ENCODE peak calls at places on chromosome 12, in ten cellular contexts. G, Z, M, T, W, L, E, F, V and S are unnamed samples. For H3K4me1, the result is how much of the 10 kb centered on the place peaks cover.

GRCh38 chr12:15522574-15523187 is 200.4 kb downstream of the PTPRO start:
- DNase-seq in G (no peak), Z (no peak), M (no peak), T (no peak), W (no peak), L (no peak), E (peak), F (no peak), V (no peak), S (no peak)

GRCh38 chr12:31322651-31323248 is 3.2 kb downstream of the SINHCAF start:
- DNase-seq in G (no peak), Z (no peak), M (no peak), T (no peak), W (no peak), L (no peak), E (peak), F (no peak), V (no peak), S (no peak)

GRCh38 chr12:20646239-20646827 is 48.8 kb upstream of the SLCO1C1 start:
- DNase-seq in G (no peak), Z (no peak), M (no peak), T (no peak), W (no peak), L (no peak), E (peak), F (no peak), V (peak), S (no peak)

GRCh38 chr12:24738436-24738835 is 210.5 kb downstream of the BCAT1 start:
- DNase-seq in G (no peak), Z (no peak), M (no peak), T (no peak), W (no peak), L (no peak), E (no peak), F (no peak), V (no peak), S (no peak)

GRCh38 chr12:72267974-72268373 is 4.2 kb upstream of the TRHDE start:
- DNase-seq in G (no peak), Z (no peak), M (no peak), T (no peak), W (no peak), L (no peak), E (peak), F (no peak), V (no peak), S (no peak)

GRCh38 chr12:67826148-67826547 is 163.1 kb upstream of the IFNG-AS1 start:
- DNase-seq in G (no peak), Z (no peak), M (no peak), T (no peak), W (no peak), L (no peak), E (no peak), F (no peak), V (no peak), S (no peak)

GRCh38 chr12:10562306-10562933 is 51.0 kb downstream of the MAGOHB start:
- DNase-seq in G (peak), Z (no peak), M (no peak), T (no peak), W (no peak), L (peak), E (peak), F (no peak), V (peak), S (no peak)

GRCh38 chr12:21428241-21428640 is 9.2 kb upstream of the PYROXD1 start:
- DNase-seq in G (no peak), Z (no peak), M (no peak), T (no peak), W (no peak), L (no peak), E (no peak), F (no peak), V (no peak), S (no peak)

GRCh38 chr12:71426648-71427047 is 12.9 kb upstream of the LGR5 start:
- DNase-seq in G (no peak), Z (no peak), M (no peak), T (no peak), W (no peak), L (no peak), E (no peak), F (no peak), V (no peak), S (no peak)

GRCh38 chr12:3279832-3280231 is 202.7 kb downstream of the TSPAN9 start:
- DNase-seq in G (no peak), Z (no peak), M (no peak), T (no peak), W (no peak), L (no peak), E (no peak), F (no peak), V (no peak), S (no peak)

GRCh38 chr12:8499616-8500015 is 13.7 kb upstream of the CLEC4D start:
- DNase-seq in G (no peak), Z (no peak), M (no peak), T (no peak), W (no peak), L (no peak), E (no peak), F (no peak), V (no peak), S (no peak)

GRCh38 chr12:15851045-15851444 is 31.1 kb upstream of the STRAP start:
- DNase-seq in G (no peak), Z (no peak), M (no peak), T (no peak), W (no peak), L (no peak), E (no peak), F (no peak), V (no peak), S (no peak)

GRCh38 chr12:1587927-1588573 is 6.3 kb downstream of the FBXL14 start:
- DNase-seq in G (no peak), Z (no peak), M (no peak), T (no peak), W (no peak), L (no peak), E (no peak), F (no peak), V (no peak), S (no peak)

GRCh38 chr12:108302471-108303311 is 36.4 kb downstream of the CMKLR1 start:
- DNase-seq in G (no peak), Z (peak), M (peak), T (no peak), W (peak), L (no peak), E (peak), F (peak), V (no peak), S (no peak)

GRCh38 chr12:110869035-110869434 is 22.2 kb downstream of the CCDC63 start:
- DNase-seq in G (no peak), Z (no peak), M (no peak), T (no peak), W (no peak), L (no peak), E (no peak), F (no peak), V (no peak), S (no peak)

GRCh38 chr12:110251381-110251780 is 29.7 kb upstream of the ATP2A2 start:
- DNase-seq in G (no peak), Z (no peak), M (no peak), T (no peak), W (no peak), L (no peak), E (no peak), F (no peak), V (no peak), S (no peak)

GRCh38 chr12:5509557-5509956 is 77.6 kb downstream of the NTF3 start:
- DNase-seq in G (no peak), Z (no peak), M (no peak), T (no peak), W (no peak), L (no peak), E (no peak), F (no peak), V (no peak), S (no peak)

GRCh38 chr12:29286081-29286800 is 94.7 kb downstream of the ERGIC2 start:
- DNase-seq in G (no peak), Z (no peak), M (no peak), T (no peak), W (no peak), L (no peak), E (no peak), F (no peak), V (no peak), S (no peak)

GRCh38 chr12:34033628-34034296 is 11.5 kb downstream of the ALG10 start:
- DNase-seq in G (peak), Z (no peak), M (no peak), T (no peak), W (no peak), L (no peak), E (peak), F (no peak), V (peak), S (no peak)

GRCh38 chr12:72448805-72449204 is 176.6 kb downstream of the TRHDE start:
- DNase-seq in G (no peak), Z (no peak), M (no peak), T (no peak), W (no peak), L (no peak), E (no peak), F (no peak), V (no peak), S (no peak)

GRCh38 chr12:122862872-122863701 is 27.8 kb downstream of the HIP1R start:
- DNase-seq in G (no peak), Z (no peak), M (peak), T (no peak), W (no peak), L (no peak), E (no peak), F (peak), V (no peak), S (peak)

GRCh38 chr12:26524862-26525465 is 308.0 kb downstream of the ITPR2 start:
- DNase-seq in G (no peak), Z (no peak), M (no peak), T (no peak), W (no peak), L (peak), E (peak), F (no peak), V (peak), S (no peak)

GRCh38 chr12:30989754-30990153 is 63.2 kb downstream of the TSPAN11 start:
- DNase-seq in G (no peak), Z (no peak), M (no peak), T (no peak), W (peak), L (no peak), E (peak), F (no peak), V (peak), S (no peak)

GRCh38 chr12:34287986-34288962 is 266.0 kb downstream of the ALG10 start:
- DNase-seq in G (no peak), Z (peak), M (peak), T (no peak), W (peak), L (no peak), E (no peak), F (no peak), V (no peak), S (peak)

GRCh38 chr12:92769124-92769901 is 66.5 kb downstream of the PLEKHG7 start:
- DNase-seq in G (peak), Z (no peak), M (no peak), T (no peak), W (no peak), L (no peak), E (no peak), F (no peak), V (no peak), S (no peak)

GRCh38 chr12:101828463-101829196 is 2.1 kb downstream of the GNPTAB start:
- DNase-seq in G (no peak), Z (no peak), M (no peak), T (no peak), W (no peak), L (no peak), E (no peak), F (no peak), V (peak), S (no peak)

GRCh38 chr12:125330645-125331341 is 265.6 kb downstream of the AACS start:
- DNase-seq in G (no peak), Z (peak), M (peak), T (no peak), W (peak), L (no peak), E (peak), F (peak), V (peak), S (no peak)

GRCh38 chr12:27486986-27487385 is 37.0 kb upstream of the PPFIBP1 start:
- DNase-seq in G (no peak), Z (no peak), M (no peak), T (no peak), W (no peak), L (no peak), E (no peak), F (no peak), V (no peak), S (no peak)

GRCh38 chr12:131266591-131267467 is 313.1 kb downstream of the ADGRD1 start:
- DNase-seq in G (no peak), Z (no peak), M (no peak), T (no peak), W (no peak), L (no peak), E (no peak), F (no peak), V (no peak), S (no peak)

GRCh38 chr12:4280351-4281163 is 7.0 kb downstream of the CCND2 start:
- DNase-seq in G (no peak), Z (peak), M (peak), T (no peak), W (peak), L (no peak), E (no peak), F (peak), V (no peak), S (no peak)

GRCh38 chr12:19129121-19129485 is 430 bp upstream of the PLEKHA5 start:
- DNase-seq in G (no peak), Z (no peak), M (no peak), T (no peak), W (no peak), L (no peak), E (peak), F (no peak), V (no peak), S (no peak)

GRCh38 chr12:1908758-1909157 is 9.7 kb downstream of the CACNA2D4 start:
- DNase-seq in G (no peak), Z (no peak), M (no peak), T (no peak), W (no peak), L (no peak), E (no peak), F (peak), V (no peak), S (no peak)

GRCh38 chr12:114555451-114555850 is 128.5 kb downstream of the TBX3 start:
- DNase-seq in G (no peak), Z (no peak), M (no peak), T (no peak), W (no peak), L (no peak), E (no peak), F (no peak), V (no peak), S (no peak)

GRCh38 chr12:24586293-24586692 is 362.6 kb downstream of the BCAT1 start:
- DNase-seq in G (no peak), Z (no peak), M (no peak), T (no peak), W (no peak), L (no peak), E (no peak), F (no peak), V (no peak), S (no peak)

GRCh38 chr12:124512667-124513296 is 54.6 kb downstream of the NCOR2 start:
- DNase-seq in G (no peak), Z (peak), M (peak), T (no peak), W (peak), L (no peak), E (peak), F (peak), V (no peak), S (peak)

GRCh38 chr12:120472521-120472920 is 3.0 kb upstream of the SRSF9 start:
- DNase-seq in G (no peak), Z (no peak), M (no peak), T (no peak), W (no peak), L (no peak), E (no peak), F (no peak), V (no peak), S (no peak)

DNA sequence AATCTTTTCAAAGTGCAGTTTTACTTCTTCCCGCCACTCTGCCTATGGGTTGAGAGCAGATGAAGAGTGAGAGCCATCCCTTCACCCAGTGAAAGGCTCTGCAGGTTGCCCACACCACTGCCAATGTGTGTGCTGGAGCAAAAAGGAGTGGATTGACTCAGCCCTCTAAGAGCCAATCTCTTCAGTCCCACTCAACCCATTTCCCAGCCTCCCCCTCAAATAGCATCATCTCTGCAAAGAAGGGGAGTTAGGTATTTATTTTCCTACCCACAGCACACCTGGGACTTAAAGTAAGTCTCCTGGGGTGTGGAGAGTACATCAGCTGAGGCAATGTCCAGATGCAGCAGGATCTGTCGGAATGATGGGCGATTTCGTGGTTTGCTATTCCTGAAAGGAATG is 15.3 kb downstream of the MAP3K12 start:
- DNase-seq in G (no peak), Z (no peak), M (peak), T (no peak), W (no peak), L (no peak), E (no peak), F (no peak), V (no peak), S (no peak)
- H3K4me3 ChIP-seq in G (no peak), Z (no peak), M (no peak), T (no peak), W (no peak), L (no peak), E (no peak), F (no peak), V (no peak), S (no peak)

DNA sequence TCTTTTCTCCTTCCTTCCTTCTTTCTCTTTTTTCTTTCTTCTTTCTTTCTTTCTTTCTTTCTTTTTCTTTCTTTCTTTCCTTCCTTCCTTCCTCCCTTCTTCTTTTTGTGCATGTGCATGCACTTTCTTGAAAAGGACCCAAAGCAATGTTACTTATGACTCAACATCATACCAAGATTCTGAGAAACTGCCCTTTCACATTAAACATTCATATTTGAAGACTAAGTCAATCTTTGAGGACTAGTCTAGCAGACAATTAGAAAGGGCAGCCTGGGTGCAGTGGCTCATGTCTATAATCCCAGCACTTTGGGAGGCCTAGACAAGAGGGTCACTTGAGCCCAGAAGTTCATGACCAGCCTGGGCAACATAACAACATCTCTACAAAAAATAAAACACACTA is 212.8 kb upstream of the KITLG start:
- DNase-seq in G (no peak), Z (no peak), M (no peak), T (no peak), W (no peak), L (no peak), E (no peak), F (no peak), V (no peak), S (no peak)
- H3K27ac ChIP-seq in G (no peak), Z (no peak), M (no peak), T (no peak), W (no peak), L (no peak), E (no peak), F (no peak), V (no peak), S (no peak)

DNA sequence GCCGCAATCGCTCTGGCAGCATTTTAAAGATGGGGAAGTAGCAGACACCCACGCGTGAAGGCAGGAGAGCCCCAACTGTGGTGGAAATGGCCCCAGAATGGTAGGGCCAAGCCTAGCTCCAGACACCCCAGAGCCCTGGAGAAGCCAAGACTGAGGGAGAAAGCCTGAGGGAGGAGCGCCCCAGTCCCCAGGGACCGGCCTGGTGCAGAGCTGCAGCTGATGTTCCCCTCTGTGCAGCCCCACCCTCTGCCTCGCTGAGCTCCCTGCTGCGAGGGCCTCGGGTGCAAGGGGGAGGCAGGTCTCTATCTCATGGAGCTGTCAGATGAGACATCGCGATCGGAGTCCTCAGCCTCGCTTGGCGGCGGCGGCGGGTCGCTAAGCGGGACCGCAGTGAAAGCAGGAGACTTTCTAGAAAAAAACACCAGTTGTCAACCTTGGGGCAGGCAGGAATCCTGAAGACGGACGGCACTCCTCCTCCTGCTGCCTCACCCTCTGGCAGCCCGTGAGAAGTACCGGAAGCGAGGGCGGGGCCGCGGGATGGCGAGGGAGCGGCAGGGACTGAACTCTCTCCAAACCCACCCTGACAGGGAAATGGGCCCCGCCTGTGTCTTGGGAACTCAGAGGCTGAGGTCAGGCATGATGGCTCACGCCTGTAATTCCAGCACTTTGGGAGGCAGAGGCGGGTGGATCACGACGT is 6.0 kb downstream of the GAPDH start:
- DNase-seq in G (peak), Z (peak), M (peak), T (peak), W (peak), L (no peak), E (peak), F (peak), V (peak), S (peak)
- H3K4me1 ChIP-seq in G (under half), Z (under half), M (half or more), T (under half), W (half or more), L (under half), E (half or more), F (under half), V (half or more), S (under half)

GRCh38 chr12:89775336-89776005 is 66.8 kb upstream of the ATP2B1 start:
- DNase-seq in G (no peak), Z (no peak), M (no peak), T (no peak), W (no peak), L (no peak), E (peak), F (no peak), V (no peak), S (no peak)
- H3K4me3 ChIP-seq in G (no peak), Z (no peak), M (no peak), T (no peak), W (no peak), L (no peak), E (no peak), F (no peak), V (no peak), S (no peak)

GRCh38 chr12:46830731-46831334 is 5.0 kb upstream of the SLC38A4 start:
- DNase-seq in G (no peak), Z (no peak), M (no peak), T (no peak), W (no peak), L (no peak), E (no peak), F (no peak), V (no peak), S (no peak)
- H3K27ac ChIP-seq in G (no peak), Z (no peak), M (no peak), T (no peak), W (no peak), L (no peak), E (no peak), F (no peak), V (no peak), S (no peak)